ENCODE peak calls at places on chromosome 1, in five cellular contexts. One of them, this sample, is unnamed.

GRCh38 chr1:77499466-77499865 is 183.0 kb downstream of the ZZZ3 start:
- DNase-seq in astrocyte of the spinal cord: no peak
- DNase-seq in natural killer cell treated with Interleukin-12 subunit alpha and Interleukin-12 subunit beta and Interleukin-15 and Interleukin-18, amount 100 ng/mL, for 72 hours: no peak
- DNase-seq in NCI-H1105 treated with DMSO at 0.1 percent for 48 hours: no peak
- DNase-seq in Kasumi-1: no peak
- DNase-seq in this sample: no peak

GRCh38 chr1:29761159-29761928 is 525.0 kb downstream of the PTPRU start:
- DNase-seq in astrocyte of the spinal cord: no peak
- DNase-seq in natural killer cell treated with Interleukin-12 subunit alpha and Interleukin-12 subunit beta and Interleukin-15 and Interleukin-18, amount 100 ng/mL, for 72 hours: no peak
- DNase-seq in NCI-H1105 treated with DMSO at 0.1 percent for 48 hours: no peak
- DNase-seq in Kasumi-1: no peak
- DNase-seq in this sample: no peak

GRCh38 chr1:163315773-163316374 is 5.9 kb upstream of the NUF2 start:
- DNase-seq in astrocyte of the spinal cord: peak
- DNase-seq in NCI-H1105 treated with DMSO at 0.1 percent for 48 hours: peak
- DNase-seq in Kasumi-1: peak
- DNase-seq in natural killer cell treated with Interleukin-12 subunit alpha and Interleukin-12 subunit beta and Interleukin-15 and Interleukin-18, amount 100 ng/mL, for 72 hours: no peak
- DNase-seq in this sample: no peak

GRCh38 chr1:159929155-159930051 is 4.1 kb upstream of the TAGLN2 start:
- DNase-seq in Kasumi-1: no peak
- DNase-seq in astrocyte of the spinal cord: no peak
- DNase-seq in NCI-H1105 treated with DMSO at 0.1 percent for 48 hours: no peak
- DNase-seq in natural killer cell treated with Interleukin-12 subunit alpha and Interleukin-12 subunit beta and Interleukin-15 and Interleukin-18, amount 100 ng/mL, for 72 hours: no peak
- DNase-seq in this sample: no peak

GRCh38 chr1:202658251-202658650 is 52.0 kb downstream of the SYT2 start:
- DNase-seq in Kasumi-1: no peak
- DNase-seq in NCI-H1105 treated with DMSO at 0.1 percent for 48 hours: no peak
- DNase-seq in natural killer cell treated with Interleukin-12 subunit alpha and Interleukin-12 subunit beta and Interleukin-15 and Interleukin-18, amount 100 ng/mL, for 72 hours: no peak
- DNase-seq in astrocyte of the spinal cord: no peak
- DNase-seq in this sample: no peak

GRCh38 chr1:9320520-9321479 is 28.1 kb downstream of the SPSB1 start:
- DNase-seq in natural killer cell treated with Interleukin-12 subunit alpha and Interleukin-12 subunit beta and Interleukin-15 and Interleukin-18, amount 100 ng/mL, for 72 hours: no peak
- DNase-seq in NCI-H1105 treated with DMSO at 0.1 percent for 48 hours: no peak
- DNase-seq in astrocyte of the spinal cord: no peak
- DNase-seq in Kasumi-1: no peak
- DNase-seq in this sample: no peak

GRCh38 chr1:153384996-153385580 is 5.8 kb downstream of the S100A8 start:
- DNase-seq in NCI-H1105 treated with DMSO at 0.1 percent for 48 hours: no peak
- DNase-seq in astrocyte of the spinal cord: no peak
- DNase-seq in Kasumi-1: no peak
- DNase-seq in natural killer cell treated with Interleukin-12 subunit alpha and Interleukin-12 subunit beta and Interleukin-15 and Interleukin-18, amount 100 ng/mL, for 72 hours: no peak
- DNase-seq in this sample: no peak

GRCh38 chr1:36343651-36344394 is 20.4 kb upstream of the EVA1B start:
- DNase-seq in astrocyte of the spinal cord: no peak
- DNase-seq in NCI-H1105 treated with DMSO at 0.1 percent for 48 hours: no peak
- DNase-seq in natural killer cell treated with Interleukin-12 subunit alpha and Interleukin-12 subunit beta and Interleukin-15 and Interleukin-18, amount 100 ng/mL, for 72 hours: no peak
- DNase-seq in Kasumi-1: no peak
- DNase-seq in this sample: no peak

GRCh38 chr1:234963180-234963903 is 165.3 kb downstream of the TOMM20 start:
- DNase-seq in natural killer cell treated with Interleukin-12 subunit alpha and Interleukin-12 subunit beta and Interleukin-15 and Interleukin-18, amount 100 ng/mL, for 72 hours: peak
- DNase-seq in astrocyte of the spinal cord: peak
- DNase-seq in Kasumi-1: peak
- DNase-seq in NCI-H1105 treated with DMSO at 0.1 percent for 48 hours: no peak
- DNase-seq in this sample: peak

This sample was measured in Caco-2.